ENCODE peak calls at places on chromosomes 2 and 18, in nine cellular contexts. One of them, this sample, is unnamed.

GRCh38 chr2:152718047-152718908 is at the start of gene ARL6IP6:
- DNase-seq in fibroblast of mammary gland: peak
- DNase-seq in T-helper 2 cell: peak
- DNase-seq in NCI-H82: peak
- DNase-seq in T1000: peak
- DNase-seq in NCI-H1092 treated with DMSO at 0.1 percent for 48 hours: peak
- DNase-seq in SIG-M5: peak
- DNase-seq in A673: peak
- DNase-seq in hippocampal formation: peak
- DNase-seq in this sample: no peak

GRCh38 chr18:68738572-68738971 is 23.7 kb upstream of the TMX3 start:
- DNase-seq in fibroblast of mammary gland: peak
- DNase-seq in T-helper 2 cell: no peak
- DNase-seq in NCI-H82: no peak
- DNase-seq in T1000: no peak
- DNase-seq in NCI-H1092 treated with DMSO at 0.1 percent for 48 hours: no peak
- DNase-seq in SIG-M5: no peak
- DNase-seq in A673: no peak
- DNase-seq in hippocampal formation: no peak
- DNase-seq in this sample: no peak

GRCh38 chr2:240567872-240568677 is at the start of gene RNPEPL1:
- DNase-seq in fibroblast of mammary gland: no peak
- DNase-seq in T-helper 2 cell: peak
- DNase-seq in NCI-H82: peak
- DNase-seq in T1000: no peak
- DNase-seq in NCI-H1092 treated with DMSO at 0.1 percent for 48 hours: peak
- DNase-seq in SIG-M5: no peak
- DNase-seq in A673: peak
- DNase-seq in hippocampal formation: no peak
- DNase-seq in this sample: no peak

GRCh38 chr2:203820969-203821368 is 46.6 kb upstream of the CTLA4 start:
- DNase-seq in fibroblast of mammary gland: no peak
- DNase-seq in T-helper 2 cell: no peak
- DNase-seq in NCI-H82: no peak
- DNase-seq in T1000: no peak
- DNase-seq in NCI-H1092 treated with DMSO at 0.1 percent for 48 hours: no peak
- DNase-seq in SIG-M5: no peak
- DNase-seq in A673: no peak
- DNase-seq in hippocampal formation: no peak
- DNase-seq in this sample: no peak

GRCh38 chr2:159202568-159203071 is 83.9 kb downstream of the WDSUB1 start:
- DNase-seq in fibroblast of mammary gland: peak
- DNase-seq in T-helper 2 cell: no peak
- DNase-seq in NCI-H82: no peak
- DNase-seq in T1000: peak
- DNase-seq in NCI-H1092 treated with DMSO at 0.1 percent for 48 hours: no peak
- DNase-seq in SIG-M5: no peak
- DNase-seq in A673: no peak
- DNase-seq in hippocampal formation: peak
- DNase-seq in this sample: no peak

GRCh38 chr2:3168230-3168891 is 209.3 kb downstream of the EIPR1 start:
- DNase-seq in fibroblast of mammary gland: peak
- DNase-seq in T-helper 2 cell: no peak
- DNase-seq in NCI-H82: no peak
- DNase-seq in T1000: peak
- DNase-seq in NCI-H1092 treated with DMSO at 0.1 percent for 48 hours: no peak
- DNase-seq in SIG-M5: no peak
- DNase-seq in A673: no peak
- DNase-seq in hippocampal formation: no peak
- DNase-seq in this sample: no peak

GRCh38 chr2:99905025-99905424 is 237.4 kb downstream of the AFF3 start:
- DNase-seq in fibroblast of mammary gland: no peak
- DNase-seq in T-helper 2 cell: no peak
- DNase-seq in NCI-H82: no peak
- DNase-seq in T1000: no peak
- DNase-seq in NCI-H1092 treated with DMSO at 0.1 percent for 48 hours: no peak
- DNase-seq in SIG-M5: no peak
- DNase-seq in A673: no peak
- DNase-seq in hippocampal formation: no peak
- DNase-seq in this sample: no peak

GRCh38 chr2:174198846-174199564 is 49.3 kb downstream of the OLA1 start:
- DNase-seq in fibroblast of mammary gland: no peak
- DNase-seq in T-helper 2 cell: no peak
- DNase-seq in NCI-H82: no peak
- DNase-seq in T1000: no peak
- DNase-seq in NCI-H1092 treated with DMSO at 0.1 percent for 48 hours: no peak
- DNase-seq in SIG-M5: no peak
- DNase-seq in A673: no peak
- DNase-seq in hippocampal formation: no peak
- DNase-seq in this sample: no peak

GRCh38 chr2:148165975-148166374 is 145.1 kb downstream of the MBD5 start:
- DNase-seq in fibroblast of mammary gland: no peak
- DNase-seq in T-helper 2 cell: no peak
- DNase-seq in NCI-H82: no peak
- DNase-seq in T1000: no peak
- DNase-seq in NCI-H1092 treated with DMSO at 0.1 percent for 48 hours: no peak
- DNase-seq in SIG-M5: no peak
- DNase-seq in A673: no peak
- DNase-seq in hippocampal formation: no peak
- DNase-seq in this sample: no peak

GRCh38 chr2:163641986-163642385 is 93.8 kb downstream of the FIGN start:
- DNase-seq in fibroblast of mammary gland: peak
- DNase-seq in T-helper 2 cell: no peak
- DNase-seq in NCI-H82: no peak
- DNase-seq in T1000: no peak
- DNase-seq in NCI-H1092 treated with DMSO at 0.1 percent for 48 hours: no peak
- DNase-seq in SIG-M5: no peak
- DNase-seq in A673: no peak
- DNase-seq in hippocampal formation: no peak
- DNase-seq in this sample: no peak

GRCh38 chr2:121149384-121149783 is 135.6 kb downstream of the TFCP2L1 start:
- DNase-seq in fibroblast of mammary gland: no peak
- DNase-seq in T-helper 2 cell: no peak
- DNase-seq in NCI-H82: no peak
- DNase-seq in T1000: no peak
- DNase-seq in NCI-H1092 treated with DMSO at 0.1 percent for 48 hours: no peak
- DNase-seq in SIG-M5: no peak
- DNase-seq in A673: no peak
- DNase-seq in hippocampal formation: no peak
- DNase-seq in this sample: no peak

GRCh38 chr2:68345129-68345875 is 19.8 kb upstream of the PLEK start:
- DNase-seq in fibroblast of mammary gland: peak
- DNase-seq in T-helper 2 cell: no peak
- DNase-seq in NCI-H82: no peak
- DNase-seq in T1000: no peak
- DNase-seq in NCI-H1092 treated with DMSO at 0.1 percent for 48 hours: no peak
- DNase-seq in SIG-M5: no peak
- DNase-seq in A673: no peak
- DNase-seq in hippocampal formation: no peak
- DNase-seq in this sample: no peak

GRCh38 chr2:122884889-122885288 is 1129.4 kb downstream of the TSN start:
- DNase-seq in fibroblast of mammary gland: no peak
- DNase-seq in T-helper 2 cell: no peak
- DNase-seq in NCI-H82: no peak
- DNase-seq in T1000: no peak
- DNase-seq in NCI-H1092 treated with DMSO at 0.1 percent for 48 hours: no peak
- DNase-seq in SIG-M5: no peak
- DNase-seq in A673: no peak
- DNase-seq in hippocampal formation: no peak
- DNase-seq in this sample: no peak

GRCh38 chr18:75502286-75502685 is 74.8 kb upstream of the SMIM21 start:
- DNase-seq in fibroblast of mammary gland: no peak
- DNase-seq in T-helper 2 cell: no peak
- DNase-seq in NCI-H82: no peak
- DNase-seq in T1000: no peak
- DNase-seq in NCI-H1092 treated with DMSO at 0.1 percent for 48 hours: no peak
- DNase-seq in SIG-M5: no peak
- DNase-seq in A673: no peak
- DNase-seq in hippocampal formation: no peak
- DNase-seq in this sample: no peak

GRCh38 chr2:106885981-106886915 is at the start of gene ST6GAL2:
- DNase-seq in fibroblast of mammary gland: no peak
- DNase-seq in T-helper 2 cell: peak
- DNase-seq in NCI-H82: peak
- DNase-seq in T1000: no peak
- DNase-seq in NCI-H1092 treated with DMSO at 0.1 percent for 48 hours: peak
- DNase-seq in SIG-M5: no peak
- DNase-seq in A673: peak
- DNase-seq in hippocampal formation: peak
- DNase-seq in this sample: no peak